ENCODE peak calls at places on chromosomes 6 and 20, in seven cellular contexts. One of them, this sample, is unnamed.

GRCh38 chr6:109687271-109687721 is 3.7 kb downstream of the AK9 start:
- DNase-seq in heart left ventricle: no peak
- DNase-seq in lower lobe of right lung: peak
- DNase-seq in A549: no peak
- DNase-seq in RWPE2: peak
- DNase-seq in AG04450: peak
- DNase-seq in left ventricle myocardium inferior: no peak
- DNase-seq in this sample: peak

GRCh38 chr6:53192590-53193232 is 44.1 kb upstream of the GCM1 start:
- DNase-seq in heart left ventricle: no peak
- DNase-seq in lower lobe of right lung: no peak
- DNase-seq in A549: no peak
- DNase-seq in RWPE2: no peak
- DNase-seq in AG04450: no peak
- DNase-seq in left ventricle myocardium inferior: no peak
- DNase-seq in this sample: no peak

GRCh38 chr6:89944826-89945407 is 50.6 kb downstream of the GJA10 start:
- DNase-seq in heart left ventricle: no peak
- DNase-seq in lower lobe of right lung: no peak
- DNase-seq in A549: peak
- DNase-seq in RWPE2: no peak
- DNase-seq in AG04450: no peak
- DNase-seq in left ventricle myocardium inferior: no peak
- DNase-seq in this sample: no peak

GRCh38 chr6:10585232-10585887 is 64.2 kb downstream of the GCNT2 start:
- DNase-seq in heart left ventricle: no peak
- DNase-seq in lower lobe of right lung: no peak
- DNase-seq in A549: no peak
- DNase-seq in RWPE2: no peak
- DNase-seq in AG04450: no peak
- DNase-seq in left ventricle myocardium inferior: no peak
- DNase-seq in this sample: peak

GRCh38 chr20:50774515-50774914 is 20.3 kb upstream of the BCAS4 start:
- DNase-seq in heart left ventricle: no peak
- DNase-seq in lower lobe of right lung: no peak
- DNase-seq in A549: no peak
- DNase-seq in RWPE2: peak
- DNase-seq in AG04450: no peak
- DNase-seq in left ventricle myocardium inferior: no peak
- DNase-seq in this sample: no peak

GRCh38 chr6:7812623-7813022 is 86.7 kb downstream of the BMP6 start:
- DNase-seq in heart left ventricle: no peak
- DNase-seq in lower lobe of right lung: no peak
- DNase-seq in A549: no peak
- DNase-seq in RWPE2: no peak
- DNase-seq in AG04450: no peak
- DNase-seq in left ventricle myocardium inferior: no peak
- DNase-seq in this sample: no peak

GRCh38 chr20:47224857-47225256 is 131.6 kb downstream of the ZMYND8 start:
- DNase-seq in heart left ventricle: no peak
- DNase-seq in lower lobe of right lung: no peak
- DNase-seq in A549: no peak
- DNase-seq in RWPE2: no peak
- DNase-seq in AG04450: no peak
- DNase-seq in left ventricle myocardium inferior: no peak
- DNase-seq in this sample: no peak

GRCh38 chr6:170088349-170088951 is 202.4 kb downstream of the DLL1 start:
- DNase-seq in heart left ventricle: peak
- DNase-seq in lower lobe of right lung: peak
- DNase-seq in A549: no peak
- DNase-seq in RWPE2: peak
- DNase-seq in AG04450: no peak
- DNase-seq in left ventricle myocardium inferior: peak
- DNase-seq in this sample: no peak

GRCh38 chr20:23296841-23297701 is 53.5 kb upstream of the NXT1 start:
- DNase-seq in heart left ventricle: no peak
- DNase-seq in lower lobe of right lung: no peak
- DNase-seq in A549: no peak
- DNase-seq in RWPE2: peak
- DNase-seq in AG04450: no peak
- DNase-seq in left ventricle myocardium inferior: no peak
- DNase-seq in this sample: peak

GRCh38 chr6:147142684-147143245 is 61.5 kb upstream of the STXBP5 start:
- DNase-seq in heart left ventricle: no peak
- DNase-seq in lower lobe of right lung: no peak
- DNase-seq in A549: no peak
- DNase-seq in RWPE2: no peak
- DNase-seq in AG04450: no peak
- DNase-seq in left ventricle myocardium inferior: no peak
- DNase-seq in this sample: peak

DNA sequence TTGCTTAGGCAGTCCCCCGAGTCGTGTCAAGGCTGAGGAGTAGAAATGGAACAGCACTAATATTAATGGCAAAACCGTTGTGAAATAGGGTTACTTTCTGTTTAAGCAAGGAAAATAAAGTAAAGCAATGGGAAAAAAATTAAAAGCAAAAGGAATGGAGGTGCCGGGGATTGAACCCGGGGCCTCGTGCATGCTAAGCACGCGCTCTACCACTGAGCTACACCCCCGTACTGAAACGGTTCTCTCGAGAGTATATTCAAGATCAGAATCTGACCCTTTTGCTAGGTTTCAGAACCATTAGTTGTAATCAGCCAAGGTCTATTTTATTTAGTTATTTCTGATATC is 85.5 kb downstream of the TRIM27 start:
- DNase-seq in heart left ventricle: peak
- DNase-seq in lower lobe of right lung: no peak
- DNase-seq in A549: peak
- DNase-seq in RWPE2: no peak
- DNase-seq in AG04450: peak
- DNase-seq in left ventricle myocardium inferior: peak
- DNase-seq in this sample: peak
- TF ChIP-seq CTCF in heart left ventricle: no peak
- TF ChIP-seq CTCF in lower lobe of right lung: no peak
- TF ChIP-seq CTCF in A549: no peak
- TF ChIP-seq CTCF in RWPE2: no peak
- TF ChIP-seq CTCF in AG04450: no peak
- TF ChIP-seq CTCF in left ventricle myocardium inferior: no peak
- TF ChIP-seq CTCF in this sample: no peak

GRCh38 chr6:11656486-11656885 is 118.9 kb downstream of the TMEM170B start:
- DNase-seq in heart left ventricle: no peak
- DNase-seq in lower lobe of right lung: no peak
- DNase-seq in A549: no peak
- DNase-seq in RWPE2: no peak
- DNase-seq in AG04450: no peak
- DNase-seq in left ventricle myocardium inferior: no peak
- DNase-seq in this sample: no peak

GRCh38 chr6:11650297-11650696 is 112.7 kb downstream of the TMEM170B start:
- DNase-seq in heart left ventricle: peak
- DNase-seq in lower lobe of right lung: no peak
- DNase-seq in A549: peak
- DNase-seq in RWPE2: no peak
- DNase-seq in AG04450: peak
- DNase-seq in left ventricle myocardium inferior: peak
- DNase-seq in this sample: peak

GRCh38 chr6:11654876-11655275 is 117.3 kb downstream of the TMEM170B start:
- DNase-seq in heart left ventricle: no peak
- DNase-seq in lower lobe of right lung: no peak
- DNase-seq in A549: no peak
- DNase-seq in RWPE2: no peak
- DNase-seq in AG04450: peak
- DNase-seq in left ventricle myocardium inferior: no peak
- DNase-seq in this sample: no peak

GRCh38 chr6:11650711-11651110 is 113.2 kb downstream of the TMEM170B start:
- DNase-seq in heart left ventricle: no peak
- DNase-seq in lower lobe of right lung: no peak
- DNase-seq in A549: peak
- DNase-seq in RWPE2: no peak
- DNase-seq in AG04450: no peak
- DNase-seq in left ventricle myocardium inferior: no peak
- DNase-seq in this sample: peak

DNA sequence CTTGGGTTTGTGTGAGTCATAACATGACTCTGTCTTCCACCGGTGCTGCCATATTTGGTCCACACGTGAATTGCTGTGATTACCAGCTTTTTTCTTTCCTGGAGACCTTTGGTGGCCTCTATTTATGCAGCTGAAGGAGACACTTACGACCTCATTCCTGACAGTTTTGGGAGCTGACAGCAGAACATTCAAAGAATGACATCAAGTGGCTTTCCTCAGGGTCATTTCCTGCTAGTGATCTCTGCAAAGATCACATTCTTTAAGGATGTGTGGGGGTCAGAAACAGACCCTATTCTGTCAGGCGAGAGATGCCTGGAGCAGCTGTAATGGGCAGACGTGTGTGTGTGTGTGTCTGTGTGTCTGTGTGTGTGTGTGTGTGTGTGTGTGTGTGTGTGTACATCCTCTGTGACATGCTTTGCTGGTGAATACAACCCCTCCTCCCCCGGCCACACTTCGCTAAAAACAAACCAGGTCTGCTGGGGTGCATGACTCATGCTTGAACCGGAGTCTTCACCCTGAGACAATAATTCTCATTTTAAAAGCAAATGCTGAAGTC is 115.6 kb downstream of the TMEM170B start:
- DNase-seq in heart left ventricle: peak
- DNase-seq in lower lobe of right lung: no peak
- DNase-seq in A549: peak
- DNase-seq in RWPE2: no peak
- DNase-seq in AG04450: peak
- DNase-seq in left ventricle myocardium inferior: no peak
- DNase-seq in this sample: peak
- H3K4me3 ChIP-seq in heart left ventricle: no peak
- H3K4me3 ChIP-seq in lower lobe of right lung: no peak
- H3K4me3 ChIP-seq in A549: no peak
- H3K4me3 ChIP-seq in RWPE2: no peak
- H3K4me3 ChIP-seq in AG04450: no peak
- H3K4me3 ChIP-seq in left ventricle myocardium inferior: no peak
- H3K4me3 ChIP-seq in this sample: no peak

DNA sequence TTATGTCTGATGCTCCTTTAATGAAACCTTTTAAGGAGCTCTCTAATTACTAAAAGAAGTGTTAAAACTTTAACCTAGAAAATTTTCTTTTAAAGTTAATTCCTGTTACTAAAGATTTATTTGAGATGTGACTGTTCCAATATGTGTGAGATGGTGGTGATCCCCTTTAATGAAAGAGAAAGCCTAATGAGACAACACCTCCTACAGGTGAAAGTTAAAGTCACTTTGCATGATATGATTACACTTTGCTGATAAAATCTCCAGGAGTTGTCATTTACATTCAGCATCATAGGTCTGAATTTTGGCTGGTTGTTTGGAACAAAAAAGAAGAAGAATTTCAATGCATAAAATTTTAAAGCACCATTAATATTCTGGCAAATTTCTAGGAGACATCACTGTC is 307.4 kb downstream of the TRDN start:
- DNase-seq in heart left ventricle: no peak
- DNase-seq in lower lobe of right lung: no peak
- DNase-seq in A549: no peak
- DNase-seq in RWPE2: no peak
- DNase-seq in AG04450: no peak
- DNase-seq in left ventricle myocardium inferior: no peak
- DNase-seq in this sample: no peak
- TF ChIP-seq CTCF in heart left ventricle: no peak
- TF ChIP-seq CTCF in lower lobe of right lung: no peak
- TF ChIP-seq CTCF in A549: no peak
- TF ChIP-seq CTCF in RWPE2: peak
- TF ChIP-seq CTCF in AG04450: no peak
- TF ChIP-seq CTCF in left ventricle myocardium inferior: no peak
- TF ChIP-seq CTCF in this sample: no peak

DNA sequence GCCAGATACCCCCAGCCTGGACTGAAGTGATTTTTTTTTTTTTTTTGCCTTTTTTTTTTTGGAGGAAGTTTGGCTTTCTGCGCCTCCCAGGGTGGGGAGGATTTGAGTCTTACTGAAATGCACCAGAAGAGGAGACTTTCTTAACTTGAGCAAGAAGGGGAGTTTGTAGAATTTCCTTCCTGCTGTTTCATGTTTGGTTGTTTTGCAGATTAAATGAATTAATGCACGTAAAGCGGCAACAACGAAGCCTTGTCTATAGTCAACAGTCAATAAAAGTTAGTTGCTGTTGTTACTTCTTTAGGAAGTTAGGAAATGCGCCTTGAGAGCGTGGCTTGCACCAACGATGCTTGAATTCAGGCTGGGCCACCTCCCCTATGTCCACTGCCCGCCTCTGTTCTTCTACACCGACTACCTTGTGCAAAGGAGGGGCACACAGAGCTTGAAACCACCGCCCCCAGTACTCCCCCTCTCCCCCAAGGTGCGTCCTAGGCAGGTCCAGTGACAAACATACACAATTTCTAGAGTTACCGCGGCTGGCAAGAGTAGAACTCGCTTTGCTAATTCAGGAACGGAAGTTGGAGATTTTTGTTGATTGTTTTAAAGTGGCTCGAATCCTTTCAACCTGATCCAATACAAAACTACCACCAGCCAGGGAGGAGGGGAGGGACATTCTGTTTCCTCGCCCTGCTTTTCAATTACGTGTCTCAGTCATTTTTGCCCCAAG is 828 bp upstream of the CYP24A1 start:
- DNase-seq in heart left ventricle: no peak
- DNase-seq in lower lobe of right lung: no peak
- DNase-seq in A549: peak
- DNase-seq in RWPE2: no peak
- DNase-seq in AG04450: no peak
- DNase-seq in left ventricle myocardium inferior: no peak
- DNase-seq in this sample: no peak
- H3K4me3 ChIP-seq in heart left ventricle: peak
- H3K4me3 ChIP-seq in lower lobe of right lung: peak
- H3K4me3 ChIP-seq in A549: peak
- H3K4me3 ChIP-seq in RWPE2: no peak
- H3K4me3 ChIP-seq in AG04450: peak
- H3K4me3 ChIP-seq in left ventricle myocardium inferior: peak
- H3K4me3 ChIP-seq in this sample: no peak

GRCh38 chr20:11067359-11067758 is 393.6 kb upstream of the JAG1 start:
- DNase-seq in heart left ventricle: no peak
- DNase-seq in lower lobe of right lung: no peak
- DNase-seq in A549: no peak
- DNase-seq in RWPE2: no peak
- DNase-seq in AG04450: no peak
- DNase-seq in left ventricle myocardium inferior: no peak
- DNase-seq in this sample: peak

GRCh38 chr20:11059659-11060058 is 385.9 kb upstream of the JAG1 start:
- DNase-seq in heart left ventricle: no peak
- DNase-seq in lower lobe of right lung: no peak
- DNase-seq in A549: no peak
- DNase-seq in RWPE2: no peak
- DNase-seq in AG04450: no peak
- DNase-seq in left ventricle myocardium inferior: no peak
- DNase-seq in this sample: no peak

GRCh38 chr20:11060423-11061205 is 386.8 kb upstream of the JAG1 start:
- DNase-seq in heart left ventricle: no peak
- DNase-seq in lower lobe of right lung: no peak
- DNase-seq in A549: no peak
- DNase-seq in RWPE2: no peak
- DNase-seq in AG04450: no peak
- DNase-seq in left ventricle myocardium inferior: no peak
- DNase-seq in this sample: no peak

GRCh38 chr20:11064946-11065345 is 391.1 kb upstream of the JAG1 start:
- DNase-seq in heart left ventricle: no peak
- DNase-seq in lower lobe of right lung: no peak
- DNase-seq in A549: no peak
- DNase-seq in RWPE2: no peak
- DNase-seq in AG04450: no peak
- DNase-seq in left ventricle myocardium inferior: no peak
- DNase-seq in this sample: no peak

GRCh38 chr20:11063459-11063858 is 389.7 kb upstream of the JAG1 start:
- DNase-seq in heart left ventricle: no peak
- DNase-seq in lower lobe of right lung: no peak
- DNase-seq in A549: no peak
- DNase-seq in RWPE2: no peak
- DNase-seq in AG04450: no peak
- DNase-seq in left ventricle myocardium inferior: no peak
- DNase-seq in this sample: no peak
- TF ChIP-seq CTCF in heart left ventricle: no peak
- TF ChIP-seq CTCF in lower lobe of right lung: no peak
- TF ChIP-seq CTCF in A549: no peak
- TF ChIP-seq CTCF in RWPE2: no peak
- TF ChIP-seq CTCF in AG04450: no peak
- TF ChIP-seq CTCF in left ventricle myocardium inferior: no peak
- TF ChIP-seq CTCF in this sample: no peak

This sample was measured in foreskin fibroblast.